ENCODE peak calls at places on chromosome 13, in five cellular contexts. S, H, O, Z and M are unnamed samples. For H3K79me2, the result is how much of the 10 kb centered on the place peaks cover.

GRCh38 chr13:98368019-98368418 is 190.9 kb upstream of the RNF113B start:
- DNase-seq in S (no peak), H (no peak), O (no peak), Z (no peak), M (no peak)

GRCh38 chr13:90951663-90952062 is 395.8 kb upstream of the MIR17HG start:
- DNase-seq in S (no peak), H (no peak), O (no peak), Z (no peak), M (no peak)

GRCh38 chr13:31756346-31756745 is 17.0 kb downstream of the RXFP2 start:
- DNase-seq in S (no peak), H (no peak), O (no peak), Z (peak), M (no peak)

GRCh38 chr13:40876020-40876738 is 86.8 kb downstream of the SLC25A15 start:
- DNase-seq in S (no peak), H (no peak), O (no peak), Z (no peak), M (no peak)

GRCh38 chr13:35723820-35724219 is 247.3 kb upstream of the MAB21L1 start:
- DNase-seq in S (no peak), H (no peak), O (peak), Z (peak), M (no peak)

GRCh38 chr13:97911311-97912138 is 42.0 kb upstream of the IPO5 start:
- DNase-seq in S (peak), H (peak), O (peak), Z (peak), M (peak)

GRCh38 chr13:104571161-104571889 is 1505.1 kb upstream of the SLC10A2 start:
- DNase-seq in S (no peak), H (peak), O (peak), Z (peak), M (peak)

GRCh38 chr13:95300625-95301134 is 571 bp downstream of the ABCC4 start:
- DNase-seq in S (peak), H (peak), O (peak), Z (peak), M (peak)

GRCh38 chr13:107712145-107712544 is 503.2 kb downstream of the LIG4 start:
- DNase-seq in S (no peak), H (no peak), O (no peak), Z (peak), M (no peak)

GRCh38 chr13:98105929-98106336 is 37.0 kb upstream of the FARP1 start:
- DNase-seq in S (no peak), H (no peak), O (no peak), Z (peak), M (no peak)

GRCh38 chr13:105611424-105611823 is 924.0 kb downstream of the EFNB2 start:
- DNase-seq in S (no peak), H (peak), O (no peak), Z (no peak), M (no peak)

GRCh38 chr13:32200741-32201140 is 114.4 kb downstream of the ZAR1L start:
- DNase-seq in S (no peak), H (no peak), O (no peak), Z (no peak), M (no peak)

GRCh38 chr13:30364876-30365275 is 57.4 kb upstream of the UBE2L5 start:
- DNase-seq in S (no peak), H (peak), O (no peak), Z (peak), M (no peak)

GRCh38 chr13:34161829-34162544 is 344.0 kb downstream of the RFC3 start:
- DNase-seq in S (no peak), H (no peak), O (no peak), Z (peak), M (peak)
- TF ChIP-seq EZH2phosphoT487 in S (no peak), H (no peak), O (no peak), Z (no peak), M (no peak)

GRCh38 chr13:47480121-47480520 is 521.0 kb downstream of the SUCLA2 start:
- DNase-seq in S (no peak), H (no peak), O (no peak), Z (peak), M (no peak)
- H3K4me2 ChIP-seq in S (no peak), H (no peak), O (peak), Z (peak), M (no peak)

DNA sequence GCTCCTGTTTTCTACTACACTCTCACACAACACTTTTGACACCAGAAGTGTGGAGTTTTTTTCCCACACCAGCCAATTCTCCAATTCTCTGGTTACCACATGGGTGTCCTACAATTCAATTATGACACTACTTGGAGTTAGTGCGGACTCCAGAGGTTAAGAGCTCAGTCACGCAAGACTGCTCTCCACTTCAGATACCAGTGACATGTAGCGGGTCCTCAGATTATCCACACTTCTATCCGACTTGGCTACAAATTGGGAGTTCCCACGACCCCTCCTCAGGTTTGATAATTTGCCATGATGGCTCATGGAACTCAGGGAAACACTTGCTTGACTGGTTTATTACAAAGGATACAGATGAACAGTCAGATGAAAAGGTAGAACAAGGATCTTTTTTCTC is 32.9 kb downstream of the PAN3 start:
- DNase-seq in S (no peak), H (no peak), O (no peak), Z (no peak), M (no peak)
- H3K79me2 ChIP-seq in S (half or more), H (half or more), O (half or more), Z (half or more), M (half or more)

DNA sequence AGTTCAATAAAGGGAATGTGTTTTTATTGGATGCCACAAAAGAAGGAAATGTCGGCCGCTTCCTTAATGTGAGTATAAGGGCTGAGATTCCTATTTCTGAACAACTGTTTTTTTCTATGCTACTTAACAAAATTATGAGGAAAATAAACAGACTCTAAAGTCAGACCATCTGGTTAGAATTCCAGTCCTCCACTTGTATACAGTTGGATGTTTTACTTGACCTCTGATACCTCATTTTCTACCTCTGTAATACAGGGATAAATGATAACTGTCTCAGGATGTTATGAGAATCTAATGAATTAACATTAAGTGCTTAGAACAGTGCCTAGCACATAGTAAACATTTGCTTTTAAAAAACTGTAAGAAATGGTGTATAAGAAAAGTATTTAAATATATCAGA is 7.2 kb upstream of the PHF11 start:
- DNase-seq in S (no peak), H (no peak), O (no peak), Z (no peak), M (no peak)
- TF ChIP-seq EZH2phosphoT487 in S (no peak), H (no peak), O (no peak), Z (no peak), M (no peak)

DNA sequence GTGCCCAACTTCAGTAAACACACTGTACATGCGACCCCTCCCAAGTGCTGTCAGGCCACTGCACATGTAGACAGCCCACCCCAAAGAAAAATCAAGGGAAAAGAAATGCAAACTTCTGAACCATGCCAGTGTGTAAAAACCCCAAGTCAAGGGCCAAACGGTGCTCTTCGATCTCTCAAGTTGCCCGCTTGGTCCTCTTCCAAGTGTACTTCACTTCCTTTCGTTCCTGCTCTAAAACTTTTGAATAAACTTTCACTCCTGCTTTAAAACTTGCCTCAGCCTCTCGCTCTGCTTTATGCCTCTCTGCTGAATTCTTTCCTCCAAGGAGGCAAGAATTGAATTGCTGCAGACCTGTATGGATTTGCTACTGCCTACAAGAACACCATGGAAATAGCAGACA is 600.7 kb downstream of the KCTD12 start:
- DNase-seq in S (no peak), H (no peak), O (no peak), Z (no peak), M (no peak)
- H3K4me2 ChIP-seq in S (no peak), H (no peak), O (no peak), Z (no peak), M (no peak)

GRCh38 chr13:75479102-75479501 is 2.9 kb downstream of the TBC1D4 start:
- DNase-seq in S (no peak), H (no peak), O (no peak), Z (no peak), M (no peak)
- H3K79me2 ChIP-seq in S (half or more), H (half or more), O (under half), Z (half or more), M (under half)

DNA sequence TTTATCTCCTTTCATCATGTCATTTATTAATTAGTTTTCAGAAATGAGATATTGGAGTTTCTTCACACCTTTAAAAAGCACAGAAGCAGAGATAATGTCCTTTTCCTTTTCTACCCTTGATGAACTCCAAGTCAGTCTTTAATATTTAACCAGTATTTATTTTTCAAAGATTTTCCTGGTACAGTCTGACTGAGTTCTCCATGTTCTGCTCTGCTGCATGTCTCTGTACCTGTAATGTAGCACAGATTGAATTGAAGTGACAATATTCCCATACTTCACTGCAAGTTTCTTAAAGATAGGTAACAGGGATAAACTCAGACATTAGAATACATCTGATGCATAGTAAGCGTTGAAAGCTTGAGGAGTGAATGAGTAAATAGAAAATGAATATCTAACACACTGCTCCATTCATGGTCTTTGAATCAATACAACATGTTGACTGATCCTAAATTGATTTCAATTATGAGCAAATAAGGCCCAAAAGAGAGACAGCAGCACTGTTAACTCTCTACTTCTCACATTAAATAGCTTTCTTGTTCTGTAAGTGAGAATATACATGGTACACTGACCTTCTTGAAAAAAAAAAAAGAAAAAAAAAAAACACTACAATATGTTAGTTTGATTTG is 1323.6 kb upstream of the PRR20A start:
- DNase-seq in S (no peak), H (no peak), O (no peak), Z (no peak), M (no peak)
- TF ChIP-seq EZH2phosphoT487 in S (no peak), H (no peak), O (no peak), Z (no peak), M (no peak)

GRCh38 chr13:46032341-46032740 is 20.2 kb downstream of the ZC3H13 start:
- DNase-seq in S (no peak), H (no peak), O (no peak), Z (no peak), M (no peak)
- H3K4me2 ChIP-seq in S (no peak), H (no peak), O (no peak), Z (no peak), M (no peak)

GRCh38 chr13:110627351-110627750 is 12.0 kb downstream of the NAXD start:
- DNase-seq in S (no peak), H (no peak), O (no peak), Z (no peak), M (no peak)
- H3K79me2 ChIP-seq in S (under half), H (half or more), O (half or more), Z (half or more), M (half or more)